ENCODE peak calls at places on chromosomes 6 and 20, in seven cellular contexts. One of them, this sample, is unnamed.

GRCh38 chr6:16901777-16902176 is 140.5 kb upstream of the ATXN1 start:
- DNase-seq in endothelial cell: no peak
- DNase-seq in lower lobe of right lung: peak
- DNase-seq in glutamatergic neuron: no peak
- DNase-seq in tibial artery: peak
- DNase-seq in GM13976: no peak
- DNase-seq in brain microvascular endothelial cell: peak
- DNase-seq in this sample: no peak

GRCh38 chr6:4139272-4139671 is 3.9 kb upstream of the ECI2 start:
- DNase-seq in brain microvascular endothelial cell: no peak
- DNase-seq in glutamatergic neuron: no peak
- DNase-seq in GM13976: no peak
- DNase-seq in tibial artery: no peak
- DNase-seq in lower lobe of right lung: no peak
- DNase-seq in endothelial cell: no peak
- DNase-seq in this sample: no peak

GRCh38 chr6:20335872-20336271 is 65.8 kb upstream of the E2F3 start:
- DNase-seq in lower lobe of right lung: no peak
- DNase-seq in tibial artery: no peak
- DNase-seq in endothelial cell: no peak
- DNase-seq in brain microvascular endothelial cell: no peak
- DNase-seq in GM13976: no peak
- DNase-seq in glutamatergic neuron: no peak
- DNase-seq in this sample: no peak

GRCh38 chr20:3228750-3229032 is 10.3 kb downstream of the SLC4A11 start:
- DNase-seq in GM13976: no peak
- DNase-seq in tibial artery: no peak
- DNase-seq in lower lobe of right lung: no peak
- DNase-seq in glutamatergic neuron: no peak
- DNase-seq in brain microvascular endothelial cell: no peak
- DNase-seq in endothelial cell: no peak
- DNase-seq in this sample: no peak

GRCh38 chr20:49236301-49236700 is 17.1 kb downstream of the DDX27 start:
- DNase-seq in GM13976: no peak
- DNase-seq in lower lobe of right lung: no peak
- DNase-seq in glutamatergic neuron: no peak
- DNase-seq in tibial artery: no peak
- DNase-seq in endothelial cell: no peak
- DNase-seq in brain microvascular endothelial cell: no peak
- DNase-seq in this sample: no peak

GRCh38 chr20:57391439-57392129 is 388 bp downstream of the RBM38 start:
- DNase-seq in brain microvascular endothelial cell: no peak
- DNase-seq in GM13976: peak
- DNase-seq in glutamatergic neuron: peak
- DNase-seq in tibial artery: no peak
- DNase-seq in endothelial cell: no peak
- DNase-seq in lower lobe of right lung: peak
- DNase-seq in this sample: peak

GRCh38 chr6:107248147-107248546 is 132.8 kb upstream of the BEND3 start:
- DNase-seq in brain microvascular endothelial cell: no peak
- DNase-seq in lower lobe of right lung: no peak
- DNase-seq in tibial artery: no peak
- DNase-seq in endothelial cell: no peak
- DNase-seq in glutamatergic neuron: no peak
- DNase-seq in GM13976: no peak
- DNase-seq in this sample: no peak

GRCh38 chr20:45969712-45970634 is 2.0 kb downstream of the ZNF335 start:
- DNase-seq in lower lobe of right lung: no peak
- DNase-seq in tibial artery: no peak
- DNase-seq in glutamatergic neuron: no peak
- DNase-seq in endothelial cell: peak
- DNase-seq in GM13976: no peak
- DNase-seq in brain microvascular endothelial cell: peak
- DNase-seq in this sample: no peak

GRCh38 chr6:156994215-156995076 is 217.3 kb downstream of the ARID1B start:
- DNase-seq in lower lobe of right lung: no peak
- DNase-seq in endothelial cell: no peak
- DNase-seq in tibial artery: no peak
- DNase-seq in brain microvascular endothelial cell: no peak
- DNase-seq in GM13976: no peak
- DNase-seq in glutamatergic neuron: no peak
- DNase-seq in this sample: no peak

GRCh38 chr6:145025488-145025887 is 709.8 kb downstream of the EPM2A start:
- DNase-seq in glutamatergic neuron: no peak
- DNase-seq in brain microvascular endothelial cell: no peak
- DNase-seq in GM13976: no peak
- DNase-seq in lower lobe of right lung: no peak
- DNase-seq in endothelial cell: no peak
- DNase-seq in tibial artery: no peak
- DNase-seq in this sample: no peak

GRCh38 chr6:73566954-73567591 is 46.2 kb upstream of the EEF1A1 start:
- DNase-seq in endothelial cell: no peak
- DNase-seq in GM13976: no peak
- DNase-seq in tibial artery: peak
- DNase-seq in lower lobe of right lung: peak
- DNase-seq in brain microvascular endothelial cell: peak
- DNase-seq in glutamatergic neuron: no peak
- DNase-seq in this sample: no peak

GRCh38 chr6:149766156-149766768 is 16.7 kb downstream of the PCMT1 start:
- DNase-seq in lower lobe of right lung: no peak
- DNase-seq in GM13976: no peak
- DNase-seq in brain microvascular endothelial cell: peak
- DNase-seq in endothelial cell: no peak
- DNase-seq in glutamatergic neuron: no peak
- DNase-seq in tibial artery: no peak
- DNase-seq in this sample: no peak

GRCh38 chr6:4351857-4352669 is 216.7 kb upstream of the ECI2 start:
- DNase-seq in brain microvascular endothelial cell: peak
- DNase-seq in tibial artery: peak
- DNase-seq in endothelial cell: no peak
- DNase-seq in lower lobe of right lung: no peak
- DNase-seq in GM13976: no peak
- DNase-seq in glutamatergic neuron: no peak
- DNase-seq in this sample: no peak

GRCh38 chr6:110067837-110068591 is 89.9 kb downstream of the GPR6 start:
- DNase-seq in tibial artery: no peak
- DNase-seq in GM13976: no peak
- DNase-seq in lower lobe of right lung: no peak
- DNase-seq in glutamatergic neuron: no peak
- DNase-seq in endothelial cell: no peak
- DNase-seq in brain microvascular endothelial cell: no peak
- DNase-seq in this sample: no peak

GRCh38 chr6:139457482-139457881 is 83.0 kb upstream of the CITED2 start:
- DNase-seq in tibial artery: no peak
- DNase-seq in lower lobe of right lung: no peak
- DNase-seq in glutamatergic neuron: no peak
- DNase-seq in GM13976: no peak
- DNase-seq in endothelial cell: no peak
- DNase-seq in brain microvascular endothelial cell: no peak
- DNase-seq in this sample: no peak

GRCh38 chr6:31079656-31080261 is 32.6 kb downstream of the C6orf15 start:
- DNase-seq in GM13976: peak
- DNase-seq in endothelial cell: peak
- DNase-seq in tibial artery: peak
- DNase-seq in glutamatergic neuron: peak
- DNase-seq in brain microvascular endothelial cell: peak
- DNase-seq in lower lobe of right lung: peak
- DNase-seq in this sample: peak

GRCh38 chr20:60048634-60049578 is 90.7 kb downstream of the CDH26 start:
- DNase-seq in lower lobe of right lung: no peak
- DNase-seq in glutamatergic neuron: no peak
- DNase-seq in tibial artery: no peak
- DNase-seq in endothelial cell: no peak
- DNase-seq in GM13976: no peak
- DNase-seq in brain microvascular endothelial cell: no peak
- DNase-seq in this sample: no peak

GRCh38 chr6:17012421-17013225 is 89.2 kb upstream of the STMND1 start:
- DNase-seq in endothelial cell: peak
- DNase-seq in GM13976: no peak
- DNase-seq in tibial artery: no peak
- DNase-seq in lower lobe of right lung: no peak
- DNase-seq in glutamatergic neuron: peak
- DNase-seq in brain microvascular endothelial cell: peak
- DNase-seq in this sample: peak

GRCh38 chr6:140178550-140179334 is 804.3 kb upstream of the CITED2 start:
- DNase-seq in GM13976: no peak
- DNase-seq in tibial artery: no peak
- DNase-seq in brain microvascular endothelial cell: peak
- DNase-seq in lower lobe of right lung: no peak
- DNase-seq in glutamatergic neuron: no peak
- DNase-seq in endothelial cell: no peak
- DNase-seq in this sample: no peak

GRCh38 chr6:133613231-133613630 is 275.7 kb upstream of the TCF21 start:
- DNase-seq in tibial artery: no peak
- DNase-seq in glutamatergic neuron: no peak
- DNase-seq in GM13976: no peak
- DNase-seq in lower lobe of right lung: no peak
- DNase-seq in endothelial cell: no peak
- DNase-seq in brain microvascular endothelial cell: no peak
- DNase-seq in this sample: no peak

GRCh38 chr20:51065615-51066014 is 42.7 kb upstream of the KCNG1 start:
- DNase-seq in glutamatergic neuron: no peak
- DNase-seq in endothelial cell: no peak
- DNase-seq in brain microvascular endothelial cell: no peak
- DNase-seq in tibial artery: no peak
- DNase-seq in lower lobe of right lung: no peak
- DNase-seq in GM13976: no peak
- DNase-seq in this sample: no peak

GRCh38 chr20:51074062-51074461 is 51.2 kb upstream of the KCNG1 start:
- DNase-seq in GM13976: no peak
- DNase-seq in brain microvascular endothelial cell: no peak
- DNase-seq in endothelial cell: no peak
- DNase-seq in tibial artery: no peak
- DNase-seq in lower lobe of right lung: no peak
- DNase-seq in glutamatergic neuron: no peak
- DNase-seq in this sample: no peak

GRCh38 chr20:51067792-51068191 is 44.9 kb upstream of the KCNG1 start:
- DNase-seq in endothelial cell: no peak
- DNase-seq in lower lobe of right lung: no peak
- DNase-seq in GM13976: no peak
- DNase-seq in glutamatergic neuron: no peak
- DNase-seq in tibial artery: no peak
- DNase-seq in brain microvascular endothelial cell: no peak
- DNase-seq in this sample: no peak

GRCh38 chr20:51070635-51071034 is 47.7 kb upstream of the KCNG1 start:
- DNase-seq in tibial artery: no peak
- DNase-seq in lower lobe of right lung: no peak
- DNase-seq in GM13976: no peak
- DNase-seq in brain microvascular endothelial cell: no peak
- DNase-seq in glutamatergic neuron: no peak
- DNase-seq in endothelial cell: no peak
- DNase-seq in this sample: no peak
- TF ChIP-seq CTCF in tibial artery: no peak
- TF ChIP-seq CTCF in lower lobe of right lung: no peak
- TF ChIP-seq CTCF in GM13976: no peak
- TF ChIP-seq CTCF in brain microvascular endothelial cell: no peak
- TF ChIP-seq CTCF in glutamatergic neuron: no peak
- TF ChIP-seq CTCF in endothelial cell: no peak
- TF ChIP-seq CTCF in this sample: no peak

GRCh38 chr20:63580796-63581461 is 6.9 kb upstream of the HELZ2 start:
- DNase-seq in endothelial cell: peak
- DNase-seq in lower lobe of right lung: no peak
- DNase-seq in glutamatergic neuron: peak
- DNase-seq in tibial artery: no peak
- DNase-seq in GM13976: peak
- DNase-seq in brain microvascular endothelial cell: peak
- DNase-seq in this sample: peak

GRCh38 chr20:63579017-63579705 is 5.1 kb upstream of the HELZ2 start:
- DNase-seq in endothelial cell: no peak
- DNase-seq in lower lobe of right lung: no peak
- DNase-seq in brain microvascular endothelial cell: no peak
- DNase-seq in tibial artery: no peak
- DNase-seq in glutamatergic neuron: no peak
- DNase-seq in GM13976: no peak
- DNase-seq in this sample: no peak

GRCh38 chr20:63576311-63576710 is 2.3 kb upstream of the HELZ2 start:
- DNase-seq in GM13976: no peak
- DNase-seq in tibial artery: no peak
- DNase-seq in lower lobe of right lung: no peak
- DNase-seq in glutamatergic neuron: no peak
- DNase-seq in endothelial cell: no peak
- DNase-seq in brain microvascular endothelial cell: no peak
- DNase-seq in this sample: no peak

GRCh38 chr20:63577317-63577894 is 3.4 kb upstream of the HELZ2 start:
- DNase-seq in endothelial cell: no peak
- DNase-seq in tibial artery: no peak
- DNase-seq in glutamatergic neuron: no peak
- DNase-seq in GM13976: no peak
- DNase-seq in brain microvascular endothelial cell: no peak
- DNase-seq in lower lobe of right lung: no peak
- DNase-seq in this sample: no peak

GRCh38 chr20:63578224-63579016 is 4.4 kb upstream of the HELZ2 start:
- DNase-seq in lower lobe of right lung: no peak
- DNase-seq in endothelial cell: no peak
- DNase-seq in GM13976: no peak
- DNase-seq in glutamatergic neuron: no peak
- DNase-seq in brain microvascular endothelial cell: no peak
- DNase-seq in tibial artery: no peak
- DNase-seq in this sample: no peak
- TF ChIP-seq CTCF in lower lobe of right lung: no peak
- TF ChIP-seq CTCF in endothelial cell: no peak
- TF ChIP-seq CTCF in GM13976: no peak
- TF ChIP-seq CTCF in glutamatergic neuron: no peak
- TF ChIP-seq CTCF in brain microvascular endothelial cell: no peak
- TF ChIP-seq CTCF in tibial artery: no peak
- TF ChIP-seq CTCF in this sample: no peak

GRCh38 chr6:28863607-28864320 is 60.0 kb downstream of the TRIM27 start:
- DNase-seq in brain microvascular endothelial cell: peak
- DNase-seq in lower lobe of right lung: peak
- DNase-seq in endothelial cell: peak
- DNase-seq in glutamatergic neuron: peak
- DNase-seq in GM13976: peak
- DNase-seq in tibial artery: peak
- DNase-seq in this sample: peak
- TF ChIP-seq CTCF in brain microvascular endothelial cell: no peak
- TF ChIP-seq CTCF in lower lobe of right lung: no peak
- TF ChIP-seq CTCF in endothelial cell: no peak
- TF ChIP-seq CTCF in glutamatergic neuron: no peak
- TF ChIP-seq CTCF in GM13976: no peak
- TF ChIP-seq CTCF in tibial artery: no peak
- TF ChIP-seq CTCF in this sample: no peak

GRCh38 chr6:137283940-137284910 is 65.0 kb upstream of the IFNGR1 start:
- DNase-seq in lower lobe of right lung: no peak
- DNase-seq in GM13976: peak
- DNase-seq in brain microvascular endothelial cell: peak
- DNase-seq in endothelial cell: no peak
- DNase-seq in tibial artery: no peak
- DNase-seq in glutamatergic neuron: no peak
- DNase-seq in this sample: no peak
- TF ChIP-seq CTCF in lower lobe of right lung: no peak
- TF ChIP-seq CTCF in GM13976: no peak
- TF ChIP-seq CTCF in brain microvascular endothelial cell: no peak
- TF ChIP-seq CTCF in endothelial cell: no peak
- TF ChIP-seq CTCF in tibial artery: no peak
- TF ChIP-seq CTCF in glutamatergic neuron: no peak
- TF ChIP-seq CTCF in this sample: no peak

GRCh38 chr20:20371681-20372080 is 3.8 kb downstream of the INSM1 start:
- DNase-seq in brain microvascular endothelial cell: no peak
- DNase-seq in lower lobe of right lung: no peak
- DNase-seq in GM13976: no peak
- DNase-seq in tibial artery: no peak
- DNase-seq in glutamatergic neuron: no peak
- DNase-seq in endothelial cell: no peak
- DNase-seq in this sample: no peak
- TF ChIP-seq CTCF in brain microvascular endothelial cell: no peak
- TF ChIP-seq CTCF in lower lobe of right lung: no peak
- TF ChIP-seq CTCF in GM13976: no peak
- TF ChIP-seq CTCF in tibial artery: no peak
- TF ChIP-seq CTCF in glutamatergic neuron: no peak
- TF ChIP-seq CTCF in endothelial cell: no peak
- TF ChIP-seq CTCF in this sample: no peak